ENCODE peak calls at places on chromosomes 16 and 17, in four cellular contexts. One of them, this sample, is unnamed.

GRCh38 chr17:14972844-14973243 is 292.3 kb downstream of the PMP22 start:
- DNase-seq in CD8-positive, alpha-beta memory T cell: no peak
- DNase-seq in MM.1S: no peak
- DNase-seq in endothelial cell of umbilical vein: no peak
- DNase-seq in this sample: no peak

GRCh38 chr16:11198375-11198774 is 57.6 kb downstream of the SOCS1 start:
- DNase-seq in CD8-positive, alpha-beta memory T cell: no peak
- DNase-seq in MM.1S: no peak
- DNase-seq in endothelial cell of umbilical vein: no peak
- DNase-seq in this sample: no peak

GRCh38 chr16:22123759-22124490 is 31.6 kb downstream of the VWA3A start:
- DNase-seq in CD8-positive, alpha-beta memory T cell: no peak
- DNase-seq in MM.1S: no peak
- DNase-seq in endothelial cell of umbilical vein: no peak
- DNase-seq in this sample: no peak

GRCh38 chr16:67247698-67248400 is 568 bp upstream of the FHOD1 start:
- DNase-seq in CD8-positive, alpha-beta memory T cell: no peak
- DNase-seq in MM.1S: peak
- DNase-seq in endothelial cell of umbilical vein: no peak
- DNase-seq in this sample: no peak

GRCh38 chr17:18963126-18964017 is 11.4 kb downstream of the SLC5A10 start:
- DNase-seq in CD8-positive, alpha-beta memory T cell: no peak
- DNase-seq in MM.1S: no peak
- DNase-seq in endothelial cell of umbilical vein: no peak
- DNase-seq in this sample: no peak

GRCh38 chr16:70694517-70695218 is 8.8 kb upstream of the MTSS2 start:
- DNase-seq in CD8-positive, alpha-beta memory T cell: no peak
- DNase-seq in MM.1S: no peak
- DNase-seq in endothelial cell of umbilical vein: no peak
- DNase-seq in this sample: no peak

GRCh38 chr17:81868674-81869220 is 2.4 kb downstream of the ARHGDIA start:
- DNase-seq in CD8-positive, alpha-beta memory T cell: no peak
- DNase-seq in MM.1S: no peak
- DNase-seq in endothelial cell of umbilical vein: no peak
- DNase-seq in this sample: no peak

GRCh38 chr16:68375801-68376536 is 65.2 kb downstream of the PRMT7 start:
- DNase-seq in CD8-positive, alpha-beta memory T cell: no peak
- DNase-seq in MM.1S: no peak
- DNase-seq in endothelial cell of umbilical vein: no peak
- DNase-seq in this sample: no peak

GRCh38 chr17:49548506-49549310 is 27.0 kb upstream of the NXPH3 start:
- DNase-seq in CD8-positive, alpha-beta memory T cell: no peak
- DNase-seq in MM.1S: no peak
- DNase-seq in endothelial cell of umbilical vein: no peak
- DNase-seq in this sample: peak

GRCh38 chr16:55273959-55274358 is 50.0 kb upstream of the IRX6 start:
- DNase-seq in CD8-positive, alpha-beta memory T cell: no peak
- DNase-seq in MM.1S: no peak
- DNase-seq in endothelial cell of umbilical vein: no peak
- DNase-seq in this sample: no peak

GRCh38 chr16:51131619-51132018 is 19.5 kb downstream of the SALL1 start:
- DNase-seq in CD8-positive, alpha-beta memory T cell: no peak
- DNase-seq in MM.1S: no peak
- DNase-seq in endothelial cell of umbilical vein: no peak
- DNase-seq in this sample: no peak

GRCh38 chr17:71548540-71549190 is 572.2 kb upstream of the SOX9 start:
- DNase-seq in CD8-positive, alpha-beta memory T cell: no peak
- DNase-seq in MM.1S: no peak
- DNase-seq in endothelial cell of umbilical vein: no peak
- DNase-seq in this sample: no peak

GRCh38 chr17:9932481-9932880 is 27.4 kb upstream of the RCVRN start:
- DNase-seq in CD8-positive, alpha-beta memory T cell: no peak
- DNase-seq in MM.1S: no peak
- DNase-seq in endothelial cell of umbilical vein: no peak
- DNase-seq in this sample: no peak

GRCh38 chr17:2436516-2436915 is 35.7 kb upstream of the MNT start:
- DNase-seq in CD8-positive, alpha-beta memory T cell: no peak
- DNase-seq in MM.1S: peak
- DNase-seq in endothelial cell of umbilical vein: no peak
- DNase-seq in this sample: no peak

GRCh38 chr17:75731716-75732498 is 10.6 kb downstream of the ITGB4 start:
- DNase-seq in CD8-positive, alpha-beta memory T cell: no peak
- DNase-seq in MM.1S: no peak
- DNase-seq in endothelial cell of umbilical vein: no peak
- DNase-seq in this sample: no peak

GRCh38 chr17:31369266-31369665 is 22.2 kb upstream of the RAB11FIP4 start:
- DNase-seq in CD8-positive, alpha-beta memory T cell: no peak
- DNase-seq in MM.1S: no peak
- DNase-seq in endothelial cell of umbilical vein: no peak
- DNase-seq in this sample: no peak

GRCh38 chr16:68520649-68521086 is 18.4 kb upstream of the ZFP90 start:
- DNase-seq in CD8-positive, alpha-beta memory T cell: peak
- DNase-seq in MM.1S: peak
- DNase-seq in endothelial cell of umbilical vein: peak
- DNase-seq in this sample: no peak

GRCh38 chr17:43570518-43570928 is 24.4 kb upstream of the ETV4 start:
- DNase-seq in CD8-positive, alpha-beta memory T cell: no peak
- DNase-seq in MM.1S: no peak
- DNase-seq in endothelial cell of umbilical vein: no peak
- DNase-seq in this sample: no peak

GRCh38 chr16:87303962-87304521 is 13.2 kb downstream of the C16orf95 start:
- DNase-seq in CD8-positive, alpha-beta memory T cell: no peak
- DNase-seq in MM.1S: no peak
- DNase-seq in endothelial cell of umbilical vein: no peak
- DNase-seq in this sample: no peak

GRCh38 chr17:61720016-61720795 is 129.2 kb upstream of the NACA2 start:
- DNase-seq in CD8-positive, alpha-beta memory T cell: no peak
- DNase-seq in MM.1S: no peak
- DNase-seq in endothelial cell of umbilical vein: no peak
- DNase-seq in this sample: no peak

GRCh38 chr16:28297784-28298510 is 5.6 kb downstream of the SBK1 start:
- DNase-seq in CD8-positive, alpha-beta memory T cell: no peak
- DNase-seq in MM.1S: no peak
- DNase-seq in endothelial cell of umbilical vein: no peak
- DNase-seq in this sample: no peak

GRCh38 chr17:31511176-31511540 is 119.7 kb downstream of the RAB11FIP4 start:
- DNase-seq in CD8-positive, alpha-beta memory T cell: no peak
- DNase-seq in MM.1S: no peak
- DNase-seq in endothelial cell of umbilical vein: peak
- DNase-seq in this sample: no peak

GRCh38 chr16:87344165-87344930 is 27.2 kb upstream of the C16orf95 start:
- DNase-seq in CD8-positive, alpha-beta memory T cell: no peak
- DNase-seq in MM.1S: no peak
- DNase-seq in endothelial cell of umbilical vein: no peak
- DNase-seq in this sample: no peak

GRCh38 chr16:56933266-56933619 is 1.3 kb downstream of the HERPUD1 start:
- DNase-seq in CD8-positive, alpha-beta memory T cell: no peak
- DNase-seq in MM.1S: no peak
- DNase-seq in endothelial cell of umbilical vein: no peak
- DNase-seq in this sample: no peak

GRCh38 chr17:50596191-50597037 is 35.9 kb downstream of the CACNA1G start:
- DNase-seq in CD8-positive, alpha-beta memory T cell: no peak
- DNase-seq in MM.1S: no peak
- DNase-seq in endothelial cell of umbilical vein: no peak
- DNase-seq in this sample: no peak

GRCh38 chr17:44078412-44078811 is 7.9 kb downstream of the G6PC3 start:
- DNase-seq in CD8-positive, alpha-beta memory T cell: no peak
- DNase-seq in MM.1S: no peak
- DNase-seq in endothelial cell of umbilical vein: no peak
- DNase-seq in this sample: no peak

GRCh38 chr16:5982979-5983378 is 885.4 kb upstream of the EEF2KMT start:
- DNase-seq in CD8-positive, alpha-beta memory T cell: no peak
- DNase-seq in MM.1S: no peak
- DNase-seq in endothelial cell of umbilical vein: no peak
- DNase-seq in this sample: no peak
- H3K27ac ChIP-seq in CD8-positive, alpha-beta memory T cell: no peak
- H3K27ac ChIP-seq in MM.1S: no peak
- H3K27ac ChIP-seq in endothelial cell of umbilical vein: no peak
- H3K27ac ChIP-seq in this sample: no peak

GRCh38 chr17:13540546-13540945 is 61.2 kb downstream of the HS3ST3A1 start:
- DNase-seq in CD8-positive, alpha-beta memory T cell: no peak
- DNase-seq in MM.1S: no peak
- DNase-seq in endothelial cell of umbilical vein: no peak
- DNase-seq in this sample: no peak

GRCh38 chr17:13537211-13537610 is 64.5 kb downstream of the HS3ST3A1 start:
- DNase-seq in CD8-positive, alpha-beta memory T cell: no peak
- DNase-seq in MM.1S: no peak
- DNase-seq in endothelial cell of umbilical vein: no peak
- DNase-seq in this sample: no peak

GRCh38 chr17:13538841-13539411 is 62.8 kb downstream of the HS3ST3A1 start:
- DNase-seq in CD8-positive, alpha-beta memory T cell: no peak
- DNase-seq in MM.1S: no peak
- DNase-seq in endothelial cell of umbilical vein: no peak
- DNase-seq in this sample: no peak

GRCh38 chr17:13539421-13539820 is 62.3 kb downstream of the HS3ST3A1 start:
- DNase-seq in CD8-positive, alpha-beta memory T cell: no peak
- DNase-seq in MM.1S: no peak
- DNase-seq in endothelial cell of umbilical vein: no peak
- DNase-seq in this sample: no peak

GRCh38 chr17:13537871-13538643 is 63.7 kb downstream of the HS3ST3A1 start:
- DNase-seq in CD8-positive, alpha-beta memory T cell: no peak
- DNase-seq in MM.1S: no peak
- DNase-seq in endothelial cell of umbilical vein: no peak
- DNase-seq in this sample: no peak
- H3K27ac ChIP-seq in CD8-positive, alpha-beta memory T cell: peak
- H3K27ac ChIP-seq in MM.1S: no peak
- H3K27ac ChIP-seq in endothelial cell of umbilical vein: no peak
- H3K27ac ChIP-seq in this sample: no peak

DNA sequence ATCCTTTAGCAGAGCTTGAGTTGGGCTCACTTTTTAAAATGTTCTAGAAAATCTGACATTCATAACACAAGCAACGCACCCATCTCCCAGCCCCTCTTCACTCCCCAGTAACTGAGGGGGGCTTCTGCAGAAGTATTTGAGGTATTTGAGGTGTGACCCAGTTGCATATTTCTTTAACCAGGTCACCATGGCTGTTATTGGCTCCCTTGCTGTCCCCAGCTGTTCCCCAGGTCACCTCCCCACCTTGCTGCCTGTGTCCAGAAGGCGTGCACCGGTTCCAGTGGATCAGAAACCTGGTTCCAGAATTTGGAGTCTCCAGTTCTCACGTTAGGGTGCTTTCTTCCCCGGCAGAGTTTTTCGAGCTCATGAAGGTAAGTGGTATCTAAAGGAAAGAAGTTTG is 13.8 kb downstream of the PGS1 start:
- DNase-seq in CD8-positive, alpha-beta memory T cell: no peak
- DNase-seq in MM.1S: no peak
- DNase-seq in endothelial cell of umbilical vein: no peak
- DNase-seq in this sample: no peak
- H3K27ac ChIP-seq in CD8-positive, alpha-beta memory T cell: no peak
- H3K27ac ChIP-seq in MM.1S: no peak
- H3K27ac ChIP-seq in endothelial cell of umbilical vein: no peak
- H3K27ac ChIP-seq in this sample: peak

GRCh38 chr17:67353929-67354557 is 12.3 kb downstream of the PSMD12 start:
- DNase-seq in CD8-positive, alpha-beta memory T cell: no peak
- DNase-seq in MM.1S: no peak
- DNase-seq in endothelial cell of umbilical vein: no peak
- DNase-seq in this sample: no peak
- H3K27ac ChIP-seq in CD8-positive, alpha-beta memory T cell: no peak
- H3K27ac ChIP-seq in MM.1S: no peak
- H3K27ac ChIP-seq in endothelial cell of umbilical vein: no peak
- H3K27ac ChIP-seq in this sample: no peak